ENCODE peak calls at places on chromosomes 4 and X, in four cellular contexts. R is IMR-90, C is neural progenitor cell, D is astrocyte. G is an unnamed sample.

GRCh38 chr4:159280442-159281172 is 177.7 kb downstream of the RAPGEF2 start:
- DNase-seq in D (no peak), R (no peak), C (no peak), G (no peak)

GRCh38 chr4:41256131-41256739 is 493 bp upstream of the UCHL1 start:
- DNase-seq in R (peak; percentile 74), D (peak; percentile 57), C (peak; percentile 56), G (no peak)

GRCh38 chr4:77010841-77011354 is 61.3 kb downstream of the SEPTIN11 start:
- DNase-seq in C (no peak), R (peak; percentile 86), D (peak; percentile 87), G (no peak)

GRCh38 chr4:101418055-101418454 is 70.7 kb upstream of the PPP3CA start:
- DNase-seq in C (no peak), D (peak; percentile 57), R (no peak), G (no peak)

GRCh38 chrX:70166601-70167590 is 10.4 kb upstream of the DGAT2L6 start:
- DNase-seq in R (peak; percentile 83), D (peak; percentile 67), C (no peak), G (no peak)

GRCh38 chrX:6941041-6941440 is 206.5 kb upstream of the STS start:
- DNase-seq in C (no peak), D (no peak), R (peak; percentile 8), G (no peak)

GRCh38 chrX:49041683-49042529 is 1.3 kb downstream of the TFE3 start:
- DNase-seq in D (peak; percentile 52), R (peak; percentile 73), C (no peak), G (peak; percentile 43)

GRCh38 chr4:118968813-118969212 is 80.2 kb downstream of the SYNPO2 start:
- DNase-seq in R (no peak), C (no peak), D (no peak), G (no peak)

GRCh38 chrX:13360146-13360545 is 40.3 kb upstream of the ATXN3L start:
- DNase-seq in D (no peak), C (no peak), R (no peak), G (no peak)

GRCh38 chrX:55056820-55057690 is 17.8 kb upstream of the PAGE2B start:
- DNase-seq in C (no peak), R (peak; percentile 19), D (peak; percentile 55), G (no peak)

GRCh38 chr4:173334891-173335754 is 965 bp upstream of the HMGB2 start:
- DNase-seq in C (peak; percentile 96), D (peak; percentile 62), R (peak; percentile 70), G (peak; percentile 55)

GRCh38 chr4:47468686-47469365 is 5.3 kb upstream of the COMMD8 start:
- DNase-seq in R (peak; percentile 66), D (peak; percentile 81), C (no peak), G (no peak)

GRCh38 chr4:106773106-106773905 is 262.8 kb downstream of the DKK2 start:
- DNase-seq in D (peak; percentile 29), R (no peak), C (no peak), G (no peak)

GRCh38 chrX:56785442-56785841 is 56.4 kb downstream of the NBDY start:
- DNase-seq in C (no peak), R (no peak), D (no peak), G (peak; percentile 32)

GRCh38 chr4:155809835-155810234 is 51.0 kb downstream of the GUCY1B1 start:
- DNase-seq in D (peak; percentile 77), C (peak; percentile 77), R (peak; percentile 92), G (peak; percentile 98)

GRCh38 chr4:154779362-154779947 is 1.6 kb upstream of the RBM46 start:
- DNase-seq in D (peak; percentile 17), R (peak; percentile 39), C (peak; percentile 41), G (peak; percentile 47)

GRCh38 chr4:122874194-122874593 is 47.6 kb downstream of the FGF2 start:
- DNase-seq in C (no peak), R (peak; percentile 90), D (peak; percentile 82), G (no peak)

GRCh38 chr4:105600951-105601350 is 48.5 kb downstream of the ARHGEF38 start:
- DNase-seq in D (no peak), C (no peak), R (no peak), G (no peak)

GRCh38 chr4:8906668-8906970 is 35.0 kb upstream of the HMX1 start:
- DNase-seq in C (no peak), R (no peak), D (no peak), G (no peak)

GRCh38 chr4:78219825-78220224 is 162.7 kb downstream of the FRAS1 start:
- DNase-seq in C (no peak), D (no peak), R (no peak), G (no peak)

GRCh38 chr4:54005475-54005874 is 58.9 kb downstream of the CHIC2 start:
- DNase-seq in R (peak; percentile 58), C (no peak), D (no peak), G (peak; percentile 52)

GRCh38 chr4:75598390-75598789 is 31.9 kb downstream of the CDKL2 start:
- DNase-seq in C (no peak), R (peak; percentile 39), D (peak; percentile 76), G (no peak)

GRCh38 chr4:187227907-187228699 is 504.4 kb upstream of the FAT1 start:
- DNase-seq in R (peak; percentile 40), D (no peak), C (peak; percentile 16), G (no peak)

GRCh38 chr4:158018090-158018808 is 154.6 kb downstream of the GASK1B start:
- DNase-seq in D (peak; percentile 85), R (no peak), C (no peak), G (no peak)

GRCh38 chrX:25012433-25012735 is 3.4 kb downstream of the ARX start:
- DNase-seq in R (no peak), D (no peak), C (peak; percentile 79), G (no peak)

GRCh38 chr4:100895572-100896197 is 377.9 kb upstream of the EMCN start:
- DNase-seq in C (no peak), R (no peak), D (no peak), G (no peak)

DNA sequence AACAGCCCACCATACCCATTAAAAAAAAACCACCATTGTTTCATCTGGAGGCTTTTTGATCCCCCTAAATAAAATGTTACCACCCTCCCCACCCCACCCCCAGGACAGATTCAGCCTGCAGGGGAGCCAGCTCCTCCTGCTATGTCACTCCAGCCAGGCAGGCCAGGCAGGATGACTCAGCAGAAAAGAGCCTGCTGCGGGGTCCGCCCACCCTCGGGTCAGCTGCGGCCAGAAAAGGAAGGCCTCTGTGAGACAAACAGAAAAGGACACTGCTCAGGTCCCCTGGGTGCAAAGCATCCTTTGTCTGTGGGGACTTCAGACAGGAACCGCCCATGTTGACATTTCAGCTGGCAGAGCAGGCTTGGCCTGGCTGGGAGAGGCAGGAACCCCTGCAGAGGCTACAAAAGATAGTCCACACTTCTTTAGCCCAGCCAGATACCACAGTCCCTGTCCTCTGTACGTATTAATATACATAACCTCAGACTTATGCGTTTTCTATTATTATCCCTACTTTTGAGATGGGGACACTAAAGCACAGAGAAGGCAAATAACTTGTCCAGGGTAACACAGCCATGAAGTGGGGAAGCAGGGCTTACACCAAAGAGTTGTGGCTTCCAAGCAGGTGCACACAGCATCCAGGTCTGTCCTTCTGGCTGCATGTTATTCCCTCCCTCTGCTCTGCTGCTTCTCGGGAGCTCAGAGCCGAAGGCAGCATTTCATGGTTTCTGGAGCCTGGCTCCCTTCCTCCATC is 147.7 kb downstream of the CPEB2 start:
- DNase-seq in R (peak; percentile 76), C (peak; percentile 82), D (peak; percentile 64), G (peak; percentile 56)
- H3K4me2 ChIP-seq in R (peak overlapping the region; percentile 42), C (peak overlapping the region; percentile 50), D (peak overlapping the region; percentile 66), G (peak overlapping the region; percentile 22)

DNA sequence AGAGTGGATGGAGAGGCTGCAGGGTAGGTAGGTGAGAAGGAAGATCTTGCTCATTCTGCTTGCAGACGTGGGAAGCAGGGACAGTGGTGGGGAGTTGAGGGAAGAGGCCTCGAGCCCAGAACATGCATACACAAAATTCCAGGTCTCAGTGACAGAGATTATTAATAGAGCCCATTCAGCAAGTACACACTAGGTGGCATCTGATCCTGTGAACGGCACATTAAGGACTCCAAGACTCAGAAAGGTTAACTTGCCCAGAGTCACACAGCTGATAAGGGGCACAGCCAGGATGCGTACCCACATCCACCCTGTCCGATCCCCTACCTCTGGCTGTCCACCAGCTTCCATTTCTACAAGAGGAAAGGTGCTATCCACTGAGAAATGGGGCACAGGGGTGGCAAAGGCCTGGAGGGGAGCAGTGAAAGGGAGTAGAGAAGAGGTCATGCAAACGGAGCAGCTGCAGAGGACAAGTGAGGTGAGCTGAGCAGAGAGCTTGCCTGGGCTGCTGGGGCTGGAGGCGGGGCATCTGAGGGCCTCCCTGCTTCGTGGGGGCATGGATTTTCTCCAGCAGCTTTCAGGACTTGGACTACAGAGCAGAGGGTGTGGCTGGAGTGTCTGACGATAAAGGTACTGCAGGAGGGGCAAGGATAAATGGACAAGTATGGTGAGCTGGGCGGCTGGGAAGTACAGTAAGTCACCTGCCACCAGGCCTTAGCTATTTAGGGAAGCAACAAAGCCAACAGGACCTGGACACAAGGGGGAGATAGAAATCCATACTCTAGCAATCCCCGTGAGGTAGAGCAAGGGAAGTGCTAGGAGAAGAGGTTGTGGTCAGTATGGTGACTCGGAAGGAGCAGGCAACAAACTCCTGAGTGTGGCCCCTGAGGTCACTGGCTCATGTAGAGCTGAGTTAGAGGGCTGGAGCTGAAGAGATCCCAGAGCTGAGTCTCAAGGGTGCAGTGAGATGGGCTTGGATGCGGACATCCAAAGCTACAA is 11.2 kb downstream of the IDS start:
- DNase-seq in C (no peak), R (no peak), D (no peak), G (no peak)
- H3K36me3 ChIP-seq in C (no peaks in the 10 kb centered on the region), R (peaks cover 33% of the 10 kb centered on the region), D (peaks cover 29% of the 10 kb centered on the region), G (peaks cover 23% of the 10 kb centered on the region)

GRCh38 chr4:15797320-15797719 is 19.2 kb downstream of the CD38 start:
- DNase-seq in R (no peak), D (no peak), C (no peak), G (no peak)
- H2AFZ ChIP-seq in R (no peak overlapping the region), D (no peak overlapping the region), C (no peak overlapping the region), G (no peak overlapping the region)

DNA sequence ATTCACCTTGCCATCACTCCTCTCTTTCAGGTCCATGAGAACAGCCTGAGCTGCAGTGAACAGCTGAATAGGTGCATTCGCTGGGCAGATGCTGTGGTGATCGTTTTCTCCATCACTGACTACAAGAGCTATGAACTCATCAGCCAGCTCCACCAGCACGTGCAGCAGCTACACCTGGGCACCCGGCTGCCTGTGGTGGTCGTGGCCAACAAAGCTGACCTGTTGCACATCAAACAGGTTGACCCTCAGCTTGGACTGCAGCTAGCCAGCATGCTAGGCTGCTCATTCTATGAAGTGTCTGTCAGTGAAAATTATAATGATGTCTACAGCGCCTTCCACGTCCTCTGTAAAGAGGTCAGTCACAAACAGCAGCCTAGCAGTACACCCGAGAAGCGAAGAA is 3.2 kb downstream of the RASL11B start:
- DNase-seq in C (no peak), D (no peak), R (no peak), G (no peak)
- H3K4me2 ChIP-seq in C (no peak overlapping the region), D (no peak overlapping the region), R (no peak overlapping the region), G (no peak overlapping the region)

GRCh38 chr4:52869656-52870055 is 7.5 kb downstream of the RASL11B start:
- DNase-seq in R (no peak), D (no peak), C (no peak), G (no peak)

GRCh38 chr4:52866734-52867133 is 4.6 kb downstream of the RASL11B start:
- DNase-seq in D (no peak), R (no peak), C (no peak), G (no peak)

GRCh38 chr4:52868138-52868537 is 6.0 kb downstream of the RASL11B start:
- DNase-seq in R (no peak), C (peak; percentile 38), D (no peak), G (no peak)

GRCh38 chr4:52870225-52870624 is 8.1 kb downstream of the RASL11B start:
- DNase-seq in D (no peak), C (no peak), R (no peak), G (no peak)

GRCh38 chr4:52869196-52869595 is 7.1 kb downstream of the RASL11B start:
- DNase-seq in D (no peak), R (peak; percentile 36), C (no peak), G (no peak)
- H3K36me3 ChIP-seq in D (no peaks in the 10 kb centered on the region), R (peaks cover 15% of the 10 kb centered on the region), C (no peaks in the 10 kb centered on the region), G (no peaks in the 10 kb centered on the region)

G was measured in Karpas-422.